ENCODE peak calls at places on chromosomes 7 and 10, in seven cellular contexts. C, A, L, S, M, O and K are unnamed samples.

GRCh38 chr7:95921543-95921942 is 149.2 kb downstream of the DYNC1I1 start:
- DNase-seq in M (no peak), C (no peak), S (no peak), A (no peak), L (no peak), O (no peak), K (no peak)

GRCh38 chr10:117684673-117685211 is 142.2 kb downstream of the EMX2 start:
- DNase-seq in M (no peak), L (no peak), A (no peak), O (peak), S (no peak), C (peak), K (peak)

GRCh38 chr10:70032667-70033066 is 20.0 kb upstream of the MACROH2A2 start:
- DNase-seq in O (no peak), L (no peak), C (no peak), S (no peak), M (no peak), A (no peak), K (no peak)

GRCh38 chr7:112052993-112053392 is 153.2 kb downstream of the DOCK4 start:
- DNase-seq in A (no peak), O (no peak), C (no peak), S (peak), L (no peak), M (no peak), K (no peak)

GRCh38 chr10:43203491-43204393 is 63.1 kb downstream of the RASGEF1A start:
- DNase-seq in C (peak), S (no peak), L (peak), O (peak), A (no peak), M (no peak), K (peak)

GRCh38 chr10:16816142-16816541 is 1.1 kb downstream of the RSU1 start:
- DNase-seq in A (no peak), L (no peak), S (no peak), M (no peak), C (peak), O (peak), K (no peak)

GRCh38 chr7:67644149-67644548 is 647.5 kb downstream of the TYW1 start:
- DNase-seq in O (no peak), L (no peak), A (no peak), M (no peak), S (no peak), C (no peak), K (no peak)

GRCh38 chr7:45446195-45446944 is 127.8 kb upstream of the ADCY1 start:
- DNase-seq in S (no peak), A (no peak), L (no peak), O (no peak), M (peak), C (no peak), K (no peak)

GRCh38 chr10:52755297-52756062 is 17.1 kb downstream of the MBL2 start:
- DNase-seq in O (no peak), L (no peak), S (peak), C (no peak), A (no peak), M (no peak), K (no peak)

GRCh38 chr7:136652635-136653370 is 215.6 kb upstream of the CHRM2 start:
- DNase-seq in L (no peak), A (no peak), M (no peak), C (no peak), S (no peak), O (no peak), K (no peak)

GRCh38 chr7:52030722-52031121 is 714.1 kb upstream of the COBL start:
- DNase-seq in O (no peak), S (no peak), C (no peak), A (no peak), L (no peak), M (no peak), K (no peak)

GRCh38 chr10:95650232-95650631 is 6.3 kb downstream of the ALDH18A1 start:
- DNase-seq in C (no peak), O (no peak), L (no peak), S (no peak), M (no peak), A (no peak), K (no peak)

GRCh38 chr10:46227571-46228075 is 59.2 kb upstream of the ANTXRL start:
- DNase-seq in L (no peak), O (no peak), A (no peak), C (no peak), S (no peak), M (no peak), K (no peak)

GRCh38 chr7:80711521-80711920 is 73.1 kb downstream of the CD36 start:
- DNase-seq in S (no peak), A (no peak), M (no peak), O (no peak), L (no peak), C (no peak), K (no peak)

GRCh38 chr7:154844499-154844898 is 158.4 kb downstream of the PAXIP1 start:
- DNase-seq in L (no peak), A (no peak), S (no peak), C (no peak), M (no peak), O (no peak), K (no peak)

GRCh38 chr10:129224065-129224464 is 243.0 kb upstream of the MGMT start:
- DNase-seq in S (no peak), L (no peak), O (no peak), C (no peak), A (no peak), M (no peak), K (no peak)

GRCh38 chr10:132068431-132069121 is 2.8 kb downstream of the JAKMIP3 start:
- DNase-seq in M (no peak), S (no peak), C (no peak), O (no peak), A (no peak), L (no peak), K (no peak)

GRCh38 chr7:27095897-27096755 is at the start of gene HOXA1:
- DNase-seq in A (no peak), M (peak), S (peak), L (peak), C (peak), O (no peak), K (peak)

GRCh38 chr10:68666280-68666760 is 54.7 kb upstream of the CCAR1 start:
- DNase-seq in S (no peak), A (no peak), L (no peak), O (no peak), M (no peak), C (no peak), K (no peak)

GRCh38 chr10:86749835-86750234 is 6.6 kb upstream of the BMPR1A start:
- DNase-seq in C (no peak), S (no peak), O (no peak), L (no peak), A (no peak), M (no peak), K (no peak)

GRCh38 chr10:69056129-69056528 is 31.8 kb upstream of the SRGN start:
- DNase-seq in C (no peak), O (no peak), A (no peak), M (no peak), L (no peak), S (no peak), K (no peak)

GRCh38 chr7:28075674-28076358 is 104.8 kb downstream of the JAZF1 start:
- DNase-seq in O (no peak), L (no peak), S (no peak), A (no peak), M (no peak), C (no peak), K (no peak)

GRCh38 chr10:129096340-129096984 is 370.6 kb upstream of the MGMT start:
- DNase-seq in M (no peak), O (no peak), A (no peak), S (no peak), L (no peak), C (no peak), K (no peak)

GRCh38 chr7:1670894-1671875 is 1.1 kb downstream of the ELFN1 start:
- DNase-seq in L (no peak), A (no peak), M (no peak), S (no peak), C (no peak), O (peak), K (no peak)

GRCh38 chr7:24365606-24366005 is 81.6 kb downstream of the NPY start:
- DNase-seq in C (no peak), S (no peak), M (no peak), O (no peak), L (no peak), A (no peak), K (no peak)

GRCh38 chr7:18792866-18793595 is 297.5 kb downstream of the HDAC9 start:
- DNase-seq in S (no peak), C (no peak), O (no peak), L (no peak), M (no peak), A (no peak), K (peak)

GRCh38 chr10:94439275-94439861 is 37.0 kb downstream of the TBC1D12 start:
- DNase-seq in L (no peak), S (no peak), O (no peak), C (no peak), A (no peak), M (no peak), K (no peak)

GRCh38 chr7:22884911-22885823 is 62.5 kb upstream of the TOMM7 start:
- DNase-seq in A (no peak), L (no peak), S (no peak), O (no peak), C (no peak), M (peak), K (no peak)

GRCh38 chr10:9254353-9254752 is 1199.9 kb downstream of the GATA3 start:
- DNase-seq in O (no peak), A (no peak), M (no peak), L (no peak), S (no peak), C (no peak), K (no peak)

GRCh38 chr7:50693475-50693874 is 89.2 kb downstream of the GRB10 start:
- DNase-seq in A (no peak), L (no peak), O (no peak), M (no peak), S (no peak), C (no peak), K (no peak)

GRCh38 chr7:46301677-46302076 is 380.6 kb upstream of the IGFBP3 start:
- DNase-seq in A (no peak), C (no peak), S (no peak), L (no peak), O (no peak), M (no peak), K (no peak)

GRCh38 chr7:100220833-100221718 is 1.3 kb downstream of the PVRIG start:
- DNase-seq in O (no peak), M (peak), S (no peak), C (no peak), L (no peak), A (no peak), K (no peak)

GRCh38 chr10:55782181-55782580 is 578.9 kb downstream of the ZWINT start:
- DNase-seq in O (no peak), C (no peak), A (no peak), L (no peak), S (no peak), M (no peak), K (no peak)

GRCh38 chr10:91238191-91238590 is 17.7 kb downstream of the PCGF5 start:
- DNase-seq in S (no peak), A (no peak), O (no peak), C (no peak), L (no peak), M (no peak), K (no peak)

GRCh38 chr7:44220732-44221131 is 20.0 kb downstream of the YKT6 start:
- DNase-seq in L (no peak), M (no peak), C (no peak), O (peak), S (no peak), A (no peak), K (no peak)

DNA sequence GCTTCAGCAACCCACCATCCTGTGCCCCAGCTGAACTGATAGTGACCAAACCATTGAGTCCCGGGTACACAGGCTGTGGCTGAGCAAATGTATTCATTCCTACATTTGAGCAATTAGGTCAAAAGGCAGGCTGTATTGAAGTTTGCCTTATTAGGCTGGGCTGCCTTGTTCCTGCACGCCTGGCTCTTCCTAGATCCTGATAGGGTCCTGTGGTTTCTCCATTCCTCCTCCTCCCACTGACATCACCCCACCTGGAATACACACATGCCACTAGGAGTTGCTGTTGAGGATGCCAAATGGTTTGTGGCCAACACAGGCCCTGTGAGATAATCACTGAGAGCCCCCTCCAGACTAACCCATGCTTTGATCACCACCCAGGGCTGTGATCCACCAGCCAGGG is 66.4 kb upstream of the FGFR2 start:
- DNase-seq in C (no peak), L (no peak), O (no peak), A (no peak), M (no peak), S (no peak), K (no peak)
- TF ChIP-seq JUND in C (no peak), L (no peak), O (no peak), A (no peak), M (no peak), S (no peak), K (no peak)

GRCh38 chr10:11434323-11434722 is 177.1 kb downstream of the USP6NL start:
- DNase-seq in O (peak), A (no peak), S (peak), C (peak), L (no peak), M (no peak), K (no peak)
- TF ChIP-seq JUND in O (no peak), A (no peak), S (no peak), C (no peak), L (no peak), M (no peak), K (no peak)

GRCh38 chr7:151435971-151436370 is 4.0 kb downstream of the CRYGN start:
- DNase-seq in O (no peak), A (no peak), C (no peak), M (no peak), S (no peak), L (no peak), K (no peak)

GRCh38 chr7:151435103-151435916 is 4.6 kb downstream of the CRYGN start:
- DNase-seq in M (no peak), A (no peak), O (no peak), S (no peak), C (no peak), L (no peak), K (no peak)

GRCh38 chr7:151437866-151438516 is 1.9 kb downstream of the CRYGN start:
- DNase-seq in L (no peak), C (no peak), O (no peak), M (no peak), A (no peak), S (no peak), K (no peak)

GRCh38 chr7:151437163-151437553 is 2.8 kb downstream of the CRYGN start:
- DNase-seq in O (peak), C (no peak), M (no peak), L (no peak), A (no peak), S (no peak), K (no peak)

GRCh38 chr7:151436446-151437162 is 3.3 kb downstream of the CRYGN start:
- DNase-seq in A (no peak), L (no peak), C (no peak), S (no peak), M (no peak), O (peak), K (no peak)
- TF ChIP-seq JUND in A (no peak), L (no peak), C (no peak), S (no peak), M (no peak), O (no peak), K (no peak)

GRCh38 chr10:36026656-36027390 is 384.7 kb upstream of the FZD8 start:
- DNase-seq in O (no peak), A (no peak), S (no peak), M (no peak), L (no peak), C (no peak), K (no peak)

GRCh38 chr10:36021096-36021495 is 379.0 kb upstream of the FZD8 start:
- DNase-seq in O (no peak), C (no peak), S (no peak), L (no peak), A (no peak), M (no peak), K (no peak)

GRCh38 chr10:36019749-36020148 is 377.7 kb upstream of the FZD8 start:
- DNase-seq in L (no peak), A (no peak), O (no peak), C (no peak), M (no peak), S (no peak), K (no peak)

GRCh38 chr10:36026081-36026480 is 384.0 kb upstream of the FZD8 start:
- DNase-seq in C (no peak), A (no peak), S (no peak), M (no peak), L (no peak), O (no peak), K (no peak)

DNA sequence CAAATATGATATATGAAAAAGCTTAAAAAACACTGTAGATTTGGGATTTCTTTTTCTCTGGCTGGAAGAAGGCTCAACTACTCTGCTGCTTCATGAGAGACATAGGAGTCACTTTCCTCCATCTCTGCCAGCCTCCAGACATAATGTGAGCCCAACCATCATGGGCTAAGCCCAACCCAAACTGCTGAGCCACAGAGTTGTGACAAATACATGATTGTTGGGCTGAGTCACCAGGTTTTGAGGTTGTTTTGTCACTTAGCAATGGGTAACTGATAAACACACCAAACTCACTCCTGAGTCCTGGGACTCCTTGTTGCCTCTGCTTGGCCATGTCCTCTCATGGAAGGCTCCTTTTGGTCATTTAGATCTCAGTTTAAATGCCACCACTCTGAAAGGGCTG is 381.8 kb upstream of the FZD8 start:
- DNase-seq in L (no peak), O (no peak), S (peak), C (no peak), M (no peak), A (no peak), K (no peak)
- TF ChIP-seq JUND in L (no peak), O (no peak), S (no peak), C (no peak), M (no peak), A (no peak), K (no peak)

GRCh38 chr10:74310652-74311257 is 159.7 kb downstream of the ADK start:
- DNase-seq in C (no peak), O (no peak), A (no peak), M (no peak), L (no peak), S (no peak), K (no peak)
- TF ChIP-seq JUND in C (no peak), O (no peak), A (no peak), M (no peak), L (no peak), S (no peak), K (no peak)

DNA sequence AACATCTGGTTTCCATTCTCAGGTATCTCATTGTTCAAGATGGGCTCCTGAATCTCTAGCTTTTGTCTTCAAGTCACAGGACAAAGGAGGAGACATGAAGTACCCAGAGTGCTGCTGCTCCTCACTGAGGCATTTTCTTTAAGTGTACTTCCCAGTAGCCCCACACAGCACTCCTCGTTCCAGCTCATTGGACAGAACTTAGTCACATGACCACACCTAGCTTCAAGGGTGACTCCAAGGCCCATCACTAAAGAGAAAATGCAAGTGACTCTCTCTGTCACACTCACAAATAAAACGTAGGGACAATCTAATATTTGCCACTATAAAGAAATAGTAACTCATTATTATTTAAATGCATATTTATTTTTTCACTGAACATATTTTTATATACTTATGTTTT is 58.3 kb upstream of the NEUROD6 start:
- DNase-seq in A (no peak), O (no peak), S (no peak), C (no peak), L (no peak), M (no peak), K (no peak)
- TF ChIP-seq JUND in A (no peak), O (no peak), S (no peak), C (no peak), L (no peak), M (no peak), K (no peak)

GRCh38 chr10:102114861-102115618 is 5.1 kb downstream of the LDB1 start:
- DNase-seq in C (peak), S (peak), L (no peak), O (peak), M (no peak), A (no peak), K (peak)
- TF ChIP-seq JUND in C (peak), S (no peak), L (no peak), O (no peak), M (no peak), A (no peak), K (no peak)

DNA sequence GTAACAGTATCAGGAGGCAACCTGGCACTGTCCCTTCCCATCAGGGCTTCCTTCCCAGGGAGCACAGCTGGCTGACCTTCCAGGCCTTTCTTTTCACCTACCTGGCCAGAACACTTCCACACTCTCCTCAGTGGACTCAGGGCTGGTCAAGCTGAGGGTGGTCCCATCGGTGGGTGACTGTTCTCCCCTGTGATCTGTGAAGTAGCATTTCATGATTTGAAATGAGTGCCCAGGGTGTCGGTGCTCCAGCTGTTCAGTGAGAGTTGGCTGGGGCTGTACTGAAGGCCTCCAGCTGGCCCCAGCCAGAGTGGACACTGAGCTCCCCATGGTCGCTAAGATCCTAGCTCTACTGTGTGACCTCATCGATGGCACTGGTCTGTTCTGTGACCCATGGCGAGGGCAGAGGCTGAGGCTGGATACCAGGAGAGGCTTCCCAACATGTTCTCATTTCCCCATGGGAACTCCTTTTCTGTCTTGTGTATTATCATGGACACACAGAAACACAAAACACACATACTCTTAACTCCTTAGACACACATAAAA is at the start of gene FAM170B:
- DNase-seq in S (no peak), L (no peak), A (no peak), M (no peak), O (no peak), C (no peak), K (no peak)
- TF ChIP-seq JUND in S (no peak), L (no peak), A (no peak), M (no peak), O (no peak), C (no peak), K (no peak)

DNA sequence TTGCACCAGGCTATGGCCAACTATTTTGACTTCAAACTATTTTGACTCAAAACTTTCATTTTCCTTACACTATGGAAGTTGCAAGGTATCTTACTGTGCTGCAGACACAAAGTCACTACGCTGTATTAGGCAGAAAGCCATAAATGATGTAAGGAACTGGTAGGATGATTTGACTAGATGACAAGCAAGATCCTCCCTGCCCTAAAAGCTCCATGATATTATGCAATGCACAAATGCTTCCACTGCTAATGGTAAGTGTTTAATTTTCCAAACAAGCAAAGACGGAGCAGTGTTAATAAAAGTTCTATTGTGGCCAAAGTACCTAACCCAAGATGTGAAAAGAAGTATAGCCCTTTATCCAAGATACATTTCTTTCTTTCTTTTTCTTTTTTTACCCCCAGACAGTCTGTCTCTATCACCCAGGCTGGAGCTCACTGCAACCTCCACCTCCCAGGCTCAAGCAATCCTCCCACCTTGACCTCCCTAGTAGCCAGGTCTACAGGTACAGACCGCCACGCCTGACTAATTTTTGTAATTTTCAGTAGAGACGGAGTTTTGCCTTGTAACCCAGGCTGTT is 98.2 kb downstream of the ANK3 start:
- DNase-seq in M (no peak), A (no peak), S (no peak), L (no peak), C (no peak), O (no peak), K (no peak)
- TF ChIP-seq JUND in M (no peak), A (no peak), S (no peak), L (no peak), C (peak), O (no peak), K (no peak)